ENCODE peak calls at places on chromosomes 1 and 21, in ten cellular contexts. Z, U, V, L, J, D, S, X, O and E are unnamed samples.
A peak's percentile ranks its signal among the peaks of the same experiment; 100 is the strongest.

GRCh38 chr1:232398823-232399222 is 231.1 kb downstream of the SIPA1L2 start:
- DNase-seq in S (no peak), D (no peak), J (no peak), X (no peak), Z (no peak), U (no peak), L (no peak), V (no peak), O (no peak), E (no peak)

GRCh38 chr1:8047112-8047511 is 21.0 kb upstream of the ERRFI1 start:
- DNase-seq in U (no peak), J (no peak), O (no peak), L (no peak), Z (no peak), V (no peak), S (no peak), X (no peak), D (no peak), E (no peak)

GRCh38 chr21:29084372-29084771 is 10.9 kb upstream of the CCT8 start:
- DNase-seq in Z (no peak), D (no peak), U (no peak), O (no peak), L (no peak), J (no peak), X (no peak), V (no peak), S (no peak), E (no peak)

GRCh38 chr1:51922040-51922439 is 43.5 kb upstream of the NRDC start:
- DNase-seq in V (no peak), Z (no peak), O (no peak), S (no peak), X (no peak), U (no peak), J (no peak), L (no peak), D (no peak), E (no peak)

GRCh38 chr1:154714638-154715037 is 106.7 kb upstream of the ADAR start:
- DNase-seq in J (no peak), U (no peak), O (no peak), V (no peak), L (peak; percentile 30), Z (no peak), S (no peak), X (no peak), D (peak; percentile 71), E (no peak)

GRCh38 chr1:221765527-221765926 is 23.6 kb upstream of the DUSP10 start:
- DNase-seq in O (no peak), Z (no peak), X (no peak), S (no peak), V (no peak), J (no peak), L (no peak), U (no peak), D (no peak), E (no peak)

GRCh38 chr21:41068411-41069304 is 99.3 kb upstream of the BACE2 start:
- DNase-seq in D (peak; percentile 78), U (peak; percentile 76), O (peak; percentile 80), S (peak; percentile 83), L (peak; percentile 71), X (peak; percentile 92), Z (no peak), V (peak; percentile 75), J (peak; percentile 76), E (peak; percentile 35)

GRCh38 chr1:172069535-172069934 is 228.2 kb downstream of the DNM3 start:
- DNase-seq in L (no peak), U (no peak), V (no peak), O (no peak), J (no peak), Z (no peak), X (no peak), D (no peak), S (no peak), E (no peak)

GRCh38 chr1:182608850-182609610 is 4.8 kb upstream of the RGS16 start:
- DNase-seq in O (no peak), V (no peak), Z (no peak), L (no peak), S (no peak), J (no peak), X (no peak), U (no peak), D (no peak), E (no peak)

GRCh38 chr1:182611787-182612186 is 7.6 kb upstream of the RGS16 start:
- DNase-seq in V (no peak), J (no peak), X (no peak), L (no peak), D (no peak), O (no peak), Z (no peak), U (no peak), S (no peak), E (no peak)

GRCh38 chr1:182608236-182608635 is 4.0 kb upstream of the RGS16 start:
- DNase-seq in J (no peak), X (no peak), S (no peak), D (no peak), V (no peak), L (no peak), O (no peak), Z (no peak), U (no peak), E (no peak)

GRCh38 chr1:182611326-182611725 is 7.1 kb upstream of the RGS16 start:
- DNase-seq in U (no peak), X (no peak), V (no peak), J (no peak), O (no peak), D (no peak), S (no peak), L (no peak), Z (no peak), E (no peak)

DNA sequence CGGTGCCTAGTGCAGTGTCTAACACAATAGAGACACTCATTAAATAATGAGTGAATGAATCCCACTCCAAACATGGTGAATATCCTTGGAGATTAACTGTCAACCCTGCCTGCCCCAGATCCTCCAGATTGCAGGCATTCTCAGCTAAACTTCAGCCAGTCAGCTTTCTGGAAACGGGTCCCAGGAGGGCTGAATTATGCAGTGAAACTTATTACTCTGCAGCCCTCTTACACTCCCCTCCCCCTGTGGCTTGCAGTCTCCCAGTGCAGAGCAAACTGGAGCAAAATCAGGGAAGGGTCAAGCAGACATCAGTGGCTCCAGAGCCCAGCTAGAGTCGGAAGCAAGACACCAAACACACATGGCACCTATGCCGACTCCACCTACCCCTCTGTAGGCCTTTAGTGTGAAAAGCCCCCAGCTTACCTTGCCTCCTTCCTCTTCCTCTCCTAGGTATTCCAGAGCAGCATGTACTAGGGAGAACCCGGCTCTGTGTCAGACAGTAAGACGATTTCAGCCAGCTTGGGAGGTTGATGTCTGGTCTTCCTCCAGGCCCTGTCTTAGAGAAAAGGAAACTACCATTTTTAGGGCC is 6.5 kb upstream of the RGS16 start:
- DNase-seq in X (no peak), V (no peak), Z (no peak), U (no peak), D (no peak), O (no peak), J (no peak), L (no peak), S (no peak), E (no peak)
- H3K27ac ChIP-seq in X (no peak overlapping the region), V (no peak overlapping the region), Z (no peak overlapping the region), U (no peak overlapping the region), D (no peak overlapping the region), O (peak overlapping the region; percentile 17), J (no peak overlapping the region), L (no peak overlapping the region), S (no peak overlapping the region), E (no peak overlapping the region)

GRCh38 chr1:33742663-33743062 is 121.2 kb upstream of the HMGB4 start:
- DNase-seq in J (no peak), D (no peak), L (no peak), V (no peak), S (no peak), U (no peak), Z (no peak), X (no peak), O (no peak), E (no peak)

GRCh38 chr1:33738536-33738935 is 125.3 kb upstream of the HMGB4 start:
- DNase-seq in X (no peak), S (no peak), D (no peak), Z (no peak), O (no peak), U (no peak), J (no peak), L (no peak), V (no peak), E (no peak)

GRCh38 chr1:33741749-33742148 is 122.1 kb upstream of the HMGB4 start:
- DNase-seq in L (no peak), V (no peak), D (no peak), J (no peak), X (no peak), Z (no peak), U (no peak), O (no peak), S (no peak), E (no peak)

GRCh38 chr1:33738976-33739375 is 124.9 kb upstream of the HMGB4 start:
- DNase-seq in V (no peak), L (no peak), S (no peak), U (no peak), X (no peak), O (no peak), D (no peak), J (no peak), Z (no peak), E (no peak)

DNA sequence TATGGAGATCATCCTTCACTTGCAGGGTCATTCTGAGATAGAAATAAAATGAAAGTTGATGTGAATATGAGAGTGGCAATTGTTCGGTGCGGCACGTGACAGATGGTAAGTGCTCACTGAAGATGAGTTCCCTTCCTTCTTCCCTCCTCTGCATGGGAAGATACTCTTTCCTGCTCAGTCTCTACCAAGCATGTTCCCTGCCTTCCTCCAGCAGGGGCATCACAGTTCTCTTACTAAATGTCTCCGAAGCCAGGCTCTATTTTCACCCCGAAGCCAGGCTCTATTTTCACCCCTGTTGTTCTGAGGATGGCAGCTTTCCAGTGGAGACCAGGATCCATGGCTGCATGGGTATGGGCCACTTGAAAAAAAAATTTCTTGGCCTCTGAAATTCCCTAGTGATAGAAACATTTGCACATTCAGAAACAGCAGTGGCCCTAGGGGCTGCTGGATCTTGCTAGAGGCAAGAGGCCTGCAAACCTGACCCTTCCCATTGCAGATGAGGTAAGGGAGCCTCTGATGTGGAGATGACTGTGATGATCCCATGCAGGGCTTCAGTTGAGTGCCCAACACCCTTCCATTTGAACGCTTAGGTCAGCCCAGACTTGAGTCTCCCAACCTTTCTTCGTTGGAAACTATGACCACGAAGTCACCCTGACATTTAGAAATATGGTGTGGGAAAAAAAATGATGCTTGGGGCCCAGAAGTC is 123.7 kb upstream of the HMGB4 start:
- DNase-seq in D (no peak), S (no peak), X (no peak), U (no peak), J (no peak), V (no peak), L (no peak), Z (no peak), O (no peak), E (no peak)
- TF ChIP-seq CTCF in D (no peak), S (no peak), X (no peak), U (no peak), J (no peak), V (no peak), L (no peak), Z (no peak), O (no peak), E (no peak)

GRCh38 chr1:208230668-208231529 is 13.3 kb downstream of the PLXNA2 start:
- DNase-seq in L (no peak), S (no peak), D (no peak), O (no peak), V (no peak), Z (no peak), U (no peak), J (no peak), X (peak; percentile 75), E (no peak)
- H3K4me1 ChIP-seq in L (no peaks in the 10 kb centered on the region), S (peaks cover 98% of the 10 kb centered on the region), D (peaks cover 79% of the 10 kb centered on the region), O (peaks cover 96% of the 10 kb centered on the region), V (peaks cover 44% of the 10 kb centered on the region), Z (peaks cover 27% of the 10 kb centered on the region), U (peaks cover 61% of the 10 kb centered on the region), J (no peaks in the 10 kb centered on the region), X (peaks cover 84% of the 10 kb centered on the region), E (peaks cover 75% of the 10 kb centered on the region)

GRCh38 chr1:202014060-202014459 is 3.7 kb downstream of the ELF3 start:
- DNase-seq in X (no peak), S (no peak), U (no peak), Z (no peak), V (no peak), O (no peak), D (no peak), L (no peak), J (no peak), E (no peak)

GRCh38 chr1:202013601-202014000 is 3.2 kb downstream of the ELF3 start:
- DNase-seq in O (no peak), V (no peak), L (no peak), J (no peak), X (no peak), S (peak; percentile 27), Z (no peak), U (no peak), D (no peak), E (no peak)

GRCh38 chr1:202016022-202016624 is 5.7 kb downstream of the ELF3 start:
- DNase-seq in O (no peak), L (no peak), V (no peak), X (no peak), Z (no peak), S (no peak), U (peak; percentile 55), D (no peak), J (no peak), E (no peak)

GRCh38 chr1:202015677-202015952 is 5.2 kb downstream of the ELF3 start:
- DNase-seq in J (no peak), O (no peak), Z (no peak), X (no peak), L (no peak), D (no peak), V (no peak), S (no peak), U (no peak), E (no peak)

GRCh38 chr1:202014915-202015676 is 4.7 kb downstream of the ELF3 start:
- DNase-seq in U (no peak), O (no peak), S (peak; percentile 53), X (no peak), D (no peak), L (no peak), V (no peak), Z (no peak), J (no peak), E (no peak)
- H3K27ac ChIP-seq in U (no peak overlapping the region), O (no peak overlapping the region), S (peak overlapping the region; percentile 15), X (no peak overlapping the region), D (no peak overlapping the region), L (no peak overlapping the region), V (no peak overlapping the region), Z (peak overlapping the region; percentile 52), J (no peak overlapping the region), E (no peak overlapping the region)